ENCODE peak calls at places on chromosomes 7 and 10, in five cellular contexts. V is HepG2, H is K562, R is SK-N-SH, B is GM12878. X is an unnamed sample.

GRCh38 chr7:121563177-121563576 is 167.1 kb upstream of the FAM3C start:
- DNase-seq in V (no peak), H (no peak), R (no peak), B (no peak), X (peak; percentile 20)

GRCh38 chr7:133056370-133057238 is 25.3 kb downstream of the CHCHD3 start:
- DNase-seq in R (no peak), V (no peak), H (no peak), B (no peak), X (no peak)

GRCh38 chr7:148856035-148856881 is 27.8 kb downstream of the EZH2 start:
- DNase-seq in R (peak; percentile 64), V (peak; percentile 31), B (no peak), H (peak; percentile 68), X (peak; percentile 73)

GRCh38 chr10:129689681-129690080 is 222.6 kb downstream of the MGMT start:
- DNase-seq in H (no peak), V (no peak), B (no peak), R (no peak), X (no peak)

GRCh38 chr7:139032473-139032872 is 3.4 kb downstream of the ZC3HAV1L start:
- DNase-seq in B (no peak), H (no peak), R (no peak), V (no peak), X (no peak)

GRCh38 chr7:116499168-116500070 is at the start of gene CAV2:
- DNase-seq in R (peak; percentile 64), H (peak; percentile 96), V (no peak), B (no peak), X (peak; percentile 63)

GRCh38 chr10:6171891-6172354 is 30.8 kb upstream of the PFKFB3 start:
- DNase-seq in R (no peak), V (no peak), B (peak; percentile 24), H (no peak), X (no peak)

GRCh38 chr10:47053399-47053798 is 142.2 kb downstream of the PTPN20 start:
- DNase-seq in H (no peak), B (no peak), V (no peak), R (no peak), X (no peak)

GRCh38 chr7:130356760-130357611 is 12.4 kb downstream of the CPA5 start:
- DNase-seq in R (peak; percentile 25), V (no peak), H (no peak), B (no peak), X (no peak)

GRCh38 chr7:5705318-5705717 is 76.1 kb downstream of the RNF216 start:
- DNase-seq in R (no peak), V (no peak), B (no peak), H (no peak), X (no peak)

GRCh38 chr7:85381212-85381611 is 194.4 kb upstream of the SEMA3D start:
- DNase-seq in H (no peak), V (no peak), R (no peak), B (no peak), X (no peak)

GRCh38 chr10:75379817-75380216 is 21.7 kb downstream of the ZNF503 start:
- DNase-seq in H (no peak), B (no peak), V (no peak), R (no peak), X (no peak)

GRCh38 chr7:75038508-75038907 is 35.1 kb downstream of the RCC1L start:
- DNase-seq in B (no peak), H (no peak), V (no peak), R (peak; percentile 60), X (no peak)

GRCh38 chr7:111803015-111803758 is 240.9 kb upstream of the IMMP2L start:
- DNase-seq in H (no peak), V (peak; percentile 45), B (no peak), R (no peak), X (no peak)

GRCh38 chr7:142556745-142557144 is 192.5 kb upstream of the PRSS1 start:
- DNase-seq in R (peak; percentile 25), V (peak; percentile 5), B (no peak), H (peak; percentile 44), X (peak; percentile 39)

GRCh38 chr7:117645456-117646181 is 165.8 kb downstream of the CFTR start:
- DNase-seq in V (no peak), R (no peak), B (no peak), H (no peak), X (no peak)

DNA sequence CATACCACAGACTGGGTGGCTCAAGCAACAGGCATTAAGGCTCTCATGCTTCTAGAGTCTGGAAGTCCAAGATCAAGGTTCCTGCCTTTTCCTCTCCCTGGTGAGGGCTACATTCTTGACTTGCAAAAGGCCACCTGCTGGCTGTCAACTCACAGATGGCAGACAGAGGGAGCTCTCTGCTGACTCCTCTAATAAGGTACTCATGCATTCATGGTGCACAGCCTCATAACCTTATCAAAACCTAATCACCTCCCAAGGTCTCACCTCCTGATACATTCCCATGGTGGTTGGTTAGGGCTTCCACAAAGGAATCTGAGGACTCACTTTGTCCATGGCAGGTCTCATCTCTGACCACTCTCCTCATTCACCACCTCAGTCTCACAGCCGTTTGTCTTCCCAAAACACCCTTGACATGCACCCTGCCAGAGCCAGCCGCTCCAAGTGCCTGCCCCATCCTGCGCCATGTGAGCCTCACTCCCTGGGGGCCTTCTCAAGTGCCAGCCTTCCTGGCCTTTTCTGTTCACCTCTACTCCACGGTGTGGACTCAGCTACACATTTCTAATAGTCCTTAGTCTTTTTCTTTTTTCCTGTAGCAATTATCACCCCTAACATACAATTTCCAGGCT is 400.3 kb upstream of the ADARB2 start:
- DNase-seq in R (no peak), H (no peak), B (no peak), V (peak; percentile 8), X (peak; percentile 17)
- TF ChIP-seq FOXM1 in R (no peak), H (no peak), B (no peak), V (no peak), X (no peak)

DNA sequence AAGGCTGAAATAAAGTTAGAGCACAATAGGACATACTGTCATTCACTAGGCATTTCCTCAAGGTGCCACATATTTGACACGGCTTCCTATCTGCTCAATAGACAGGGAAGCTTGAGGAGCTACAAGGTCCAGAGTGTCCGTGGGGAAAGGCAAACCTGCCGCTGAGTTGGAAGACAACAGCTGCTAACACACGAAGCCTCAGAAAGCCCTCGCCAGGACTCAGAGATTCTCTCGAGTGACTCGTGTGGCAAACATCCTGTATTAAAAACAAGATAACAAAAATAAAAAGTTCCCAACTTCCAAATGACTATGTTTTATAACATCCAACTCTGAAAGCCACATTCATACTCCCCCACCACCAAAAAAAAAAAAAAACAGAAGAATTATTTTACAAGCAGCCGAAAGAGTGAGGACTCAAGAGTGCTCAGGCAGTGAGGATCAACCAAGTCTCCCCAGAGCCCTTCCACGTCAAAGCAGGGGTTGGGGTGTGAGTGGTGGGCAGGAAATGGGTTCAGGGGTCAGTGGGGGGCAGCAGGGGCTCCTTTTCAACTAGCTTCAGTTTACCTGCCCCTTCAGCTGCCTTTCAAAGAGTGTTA is 67.6 kb downstream of the STK17A start:
- DNase-seq in V (no peak), H (no peak), R (no peak), B (no peak), X (no peak)
- TF ChIP-seq FOXM1 in V (no peak), H (no peak), R (no peak), B (no peak), X (no peak)

DNA sequence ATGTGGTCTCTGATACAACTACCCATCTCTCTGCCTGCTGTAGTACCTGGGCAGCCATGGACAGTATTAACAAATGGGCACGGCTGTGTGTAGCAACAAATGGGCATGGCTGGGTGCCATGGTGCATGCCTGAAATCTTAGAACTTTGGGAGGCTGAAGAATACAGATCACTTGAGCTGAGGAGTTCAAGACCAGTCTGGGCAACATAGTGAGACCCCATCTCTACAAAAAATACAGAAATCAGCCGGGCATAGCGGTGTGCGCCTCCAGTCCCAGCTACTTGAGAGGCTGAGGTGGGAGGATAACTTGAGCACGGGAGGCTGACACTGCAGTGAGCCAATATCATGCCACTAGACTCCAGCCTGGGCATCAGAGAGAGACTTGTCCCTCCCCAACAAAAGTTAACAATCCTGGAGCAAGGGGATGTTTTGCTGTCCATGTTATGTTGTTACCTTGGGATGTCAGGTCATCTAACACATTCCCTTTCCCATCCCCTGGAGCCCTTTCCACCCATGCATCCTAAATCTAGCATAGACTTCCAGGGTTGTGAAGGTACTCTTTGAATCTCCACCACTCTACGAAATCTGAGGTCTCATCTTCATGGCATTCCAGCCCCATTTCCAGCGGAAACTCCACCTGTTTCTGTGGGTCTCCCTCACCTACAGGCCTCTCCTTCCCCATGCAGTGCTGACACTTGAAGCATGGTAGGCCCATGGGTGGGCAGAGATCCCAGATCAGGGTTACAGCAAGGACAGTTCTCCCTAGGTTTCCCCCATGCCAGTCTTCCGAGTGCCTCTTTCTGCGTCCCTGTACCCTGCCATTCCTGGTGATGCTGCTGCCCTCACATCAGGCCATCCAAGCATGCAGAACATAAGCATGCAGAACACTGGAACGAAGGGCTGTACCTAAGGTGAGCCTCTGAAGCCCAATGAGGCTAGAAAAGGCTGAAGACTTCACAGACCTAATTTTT is 13.1 kb downstream of the FXYD4 start:
- DNase-seq in V (no peak), B (no peak), H (no peak), R (no peak), X (no peak)
- TF ChIP-seq FOXM1 in V (no peak), B (no peak), H (no peak), R (no peak), X (no peak)

GRCh38 chr7:32154797-32155196 is 84.6 kb upstream of the PDE1C start:
- DNase-seq in H (no peak), B (no peak), V (no peak), R (no peak), X (no peak)

GRCh38 chr7:32161708-32162107 is 91.5 kb upstream of the PDE1C start:
- DNase-seq in H (no peak), V (no peak), B (no peak), R (no peak), X (no peak)

GRCh38 chr7:32155712-32156111 is 85.5 kb upstream of the PDE1C start:
- DNase-seq in V (no peak), H (no peak), B (no peak), R (no peak), X (no peak)

GRCh38 chr7:32158751-32159360 is 88.6 kb upstream of the PDE1C start:
- DNase-seq in B (no peak), R (no peak), V (no peak), H (no peak), X (no peak)

GRCh38 chr7:32158076-32158475 is 87.9 kb upstream of the PDE1C start:
- DNase-seq in H (no peak), V (no peak), B (no peak), R (no peak), X (no peak)
- TF ChIP-seq FOXM1 in H (no peak), V (no peak), B (no peak), R (no peak), X (no peak)

X was measured in HEK293T.